ENCODE peak calls at places on chromosomes 4 and X, in ten cellular contexts. One of them, this sample, is unnamed.

GRCh38 chrX:19709812-19710518 is 177.4 kb downstream of the SH3KBP1 start:
- DNase-seq in retina: no peak
- DNase-seq in GM23338: no peak
- DNase-seq in fibroblast of the conjunctiva: peak
- DNase-seq in pancreas: no peak
- DNase-seq in Right ventricle myocardium superior: no peak
- DNase-seq in kidney epithelial cell: peak
- DNase-seq in activated CD8-positive, alpha-beta memory T cell treated with anti-CD3 and anti-CD28 coated beads, Interleukin-2, amount 50 U/mL, for 4 hours: no peak
- DNase-seq in T-cell: no peak
- DNase-seq in esophagus squamous epithelium: no peak
- DNase-seq in this sample: peak

GRCh38 chr4:6250235-6250983 is 19.2 kb upstream of the WFS1 start:
- DNase-seq in retina: peak
- DNase-seq in GM23338: peak
- DNase-seq in fibroblast of the conjunctiva: peak
- DNase-seq in pancreas: no peak
- DNase-seq in Right ventricle myocardium superior: no peak
- DNase-seq in kidney epithelial cell: no peak
- DNase-seq in activated CD8-positive, alpha-beta memory T cell treated with anti-CD3 and anti-CD28 coated beads, Interleukin-2, amount 50 U/mL, for 4 hours: no peak
- DNase-seq in T-cell: no peak
- DNase-seq in esophagus squamous epithelium: no peak
- DNase-seq in this sample: peak

GRCh38 chr4:76007089-76007559 is at the start of gene CXCL9:
- DNase-seq in retina: no peak
- DNase-seq in GM23338: no peak
- DNase-seq in fibroblast of the conjunctiva: no peak
- DNase-seq in pancreas: no peak
- DNase-seq in Right ventricle myocardium superior: no peak
- DNase-seq in kidney epithelial cell: no peak
- DNase-seq in activated CD8-positive, alpha-beta memory T cell treated with anti-CD3 and anti-CD28 coated beads, Interleukin-2, amount 50 U/mL, for 4 hours: no peak
- DNase-seq in T-cell: no peak
- DNase-seq in esophagus squamous epithelium: no peak
- DNase-seq in this sample: no peak

GRCh38 chr4:119894650-119895208 is 171.9 kb downstream of the MAD2L1 start:
- DNase-seq in retina: no peak
- DNase-seq in GM23338: no peak
- DNase-seq in fibroblast of the conjunctiva: no peak
- DNase-seq in pancreas: no peak
- DNase-seq in Right ventricle myocardium superior: no peak
- DNase-seq in kidney epithelial cell: no peak
- DNase-seq in activated CD8-positive, alpha-beta memory T cell treated with anti-CD3 and anti-CD28 coated beads, Interleukin-2, amount 50 U/mL, for 4 hours: no peak
- DNase-seq in T-cell: no peak
- DNase-seq in esophagus squamous epithelium: no peak
- DNase-seq in this sample: no peak

GRCh38 chr4:97496298-97496873 is 646.9 kb downstream of the STPG2 start:
- DNase-seq in retina: no peak
- DNase-seq in GM23338: no peak
- DNase-seq in fibroblast of the conjunctiva: no peak
- DNase-seq in pancreas: no peak
- DNase-seq in Right ventricle myocardium superior: no peak
- DNase-seq in kidney epithelial cell: no peak
- DNase-seq in activated CD8-positive, alpha-beta memory T cell treated with anti-CD3 and anti-CD28 coated beads, Interleukin-2, amount 50 U/mL, for 4 hours: no peak
- DNase-seq in T-cell: no peak
- DNase-seq in esophagus squamous epithelium: no peak
- DNase-seq in this sample: no peak

GRCh38 chrX:16678689-16679088 is 28.7 kb downstream of the S100G start:
- DNase-seq in retina: peak
- DNase-seq in GM23338: no peak
- DNase-seq in fibroblast of the conjunctiva: no peak
- DNase-seq in pancreas: no peak
- DNase-seq in Right ventricle myocardium superior: no peak
- DNase-seq in kidney epithelial cell: no peak
- DNase-seq in activated CD8-positive, alpha-beta memory T cell treated with anti-CD3 and anti-CD28 coated beads, Interleukin-2, amount 50 U/mL, for 4 hours: no peak
- DNase-seq in T-cell: no peak
- DNase-seq in esophagus squamous epithelium: no peak
- DNase-seq in this sample: no peak

GRCh38 chr4:37948542-37948941 is 11.7 kb upstream of the PTTG2 start:
- DNase-seq in retina: no peak
- DNase-seq in GM23338: no peak
- DNase-seq in fibroblast of the conjunctiva: no peak
- DNase-seq in pancreas: no peak
- DNase-seq in Right ventricle myocardium superior: no peak
- DNase-seq in kidney epithelial cell: no peak
- DNase-seq in activated CD8-positive, alpha-beta memory T cell treated with anti-CD3 and anti-CD28 coated beads, Interleukin-2, amount 50 U/mL, for 4 hours: no peak
- DNase-seq in T-cell: no peak
- DNase-seq in esophagus squamous epithelium: no peak
- DNase-seq in this sample: no peak

GRCh38 chr4:26751838-26752237 is 108.8 kb upstream of the STIM2 start:
- DNase-seq in retina: no peak
- DNase-seq in GM23338: no peak
- DNase-seq in fibroblast of the conjunctiva: no peak
- DNase-seq in pancreas: no peak
- DNase-seq in Right ventricle myocardium superior: no peak
- DNase-seq in kidney epithelial cell: no peak
- DNase-seq in activated CD8-positive, alpha-beta memory T cell treated with anti-CD3 and anti-CD28 coated beads, Interleukin-2, amount 50 U/mL, for 4 hours: no peak
- DNase-seq in T-cell: no peak
- DNase-seq in esophagus squamous epithelium: no peak
- DNase-seq in this sample: no peak

GRCh38 chr4:93829531-93830089 is 1.1 kb downstream of the ATOH1 start:
- DNase-seq in retina: no peak
- DNase-seq in GM23338: peak
- DNase-seq in fibroblast of the conjunctiva: no peak
- DNase-seq in pancreas: peak
- DNase-seq in Right ventricle myocardium superior: no peak
- DNase-seq in kidney epithelial cell: no peak
- DNase-seq in activated CD8-positive, alpha-beta memory T cell treated with anti-CD3 and anti-CD28 coated beads, Interleukin-2, amount 50 U/mL, for 4 hours: no peak
- DNase-seq in T-cell: no peak
- DNase-seq in esophagus squamous epithelium: no peak
- DNase-seq in this sample: no peak

GRCh38 chr4:95290702-95291101 is 258.1 kb downstream of the UNC5C start:
- DNase-seq in retina: no peak
- DNase-seq in GM23338: no peak
- DNase-seq in fibroblast of the conjunctiva: no peak
- DNase-seq in pancreas: no peak
- DNase-seq in Right ventricle myocardium superior: no peak
- DNase-seq in kidney epithelial cell: no peak
- DNase-seq in activated CD8-positive, alpha-beta memory T cell treated with anti-CD3 and anti-CD28 coated beads, Interleukin-2, amount 50 U/mL, for 4 hours: no peak
- DNase-seq in T-cell: no peak
- DNase-seq in esophagus squamous epithelium: no peak
- DNase-seq in this sample: no peak

GRCh38 chr4:152352645-152353116 is 183.2 kb downstream of the FBXW7 start:
- DNase-seq in retina: peak
- DNase-seq in GM23338: peak
- DNase-seq in fibroblast of the conjunctiva: peak
- DNase-seq in pancreas: peak
- DNase-seq in Right ventricle myocardium superior: peak
- DNase-seq in kidney epithelial cell: peak
- DNase-seq in activated CD8-positive, alpha-beta memory T cell treated with anti-CD3 and anti-CD28 coated beads, Interleukin-2, amount 50 U/mL, for 4 hours: peak
- DNase-seq in T-cell: peak
- DNase-seq in esophagus squamous epithelium: no peak
- DNase-seq in this sample: peak

GRCh38 chrX:45323387-45323786 is 122.7 kb upstream of the DIPK2B start:
- DNase-seq in retina: no peak
- DNase-seq in GM23338: no peak
- DNase-seq in fibroblast of the conjunctiva: no peak
- DNase-seq in pancreas: no peak
- DNase-seq in Right ventricle myocardium superior: no peak
- DNase-seq in kidney epithelial cell: no peak
- DNase-seq in activated CD8-positive, alpha-beta memory T cell treated with anti-CD3 and anti-CD28 coated beads, Interleukin-2, amount 50 U/mL, for 4 hours: no peak
- DNase-seq in T-cell: no peak
- DNase-seq in esophagus squamous epithelium: no peak
- DNase-seq in this sample: no peak

GRCh38 chr4:84389406-84389805 is 109.7 kb downstream of the NKX6-1 start:
- DNase-seq in retina: no peak
- DNase-seq in GM23338: no peak
- DNase-seq in fibroblast of the conjunctiva: no peak
- DNase-seq in pancreas: no peak
- DNase-seq in Right ventricle myocardium superior: no peak
- DNase-seq in kidney epithelial cell: no peak
- DNase-seq in activated CD8-positive, alpha-beta memory T cell treated with anti-CD3 and anti-CD28 coated beads, Interleukin-2, amount 50 U/mL, for 4 hours: no peak
- DNase-seq in T-cell: no peak
- DNase-seq in esophagus squamous epithelium: no peak
- DNase-seq in this sample: no peak

GRCh38 chr4:162406637-162407370 is 243.0 kb upstream of the FSTL5 start:
- DNase-seq in retina: no peak
- DNase-seq in GM23338: no peak
- DNase-seq in fibroblast of the conjunctiva: no peak
- DNase-seq in pancreas: no peak
- DNase-seq in Right ventricle myocardium superior: no peak
- DNase-seq in kidney epithelial cell: no peak
- DNase-seq in activated CD8-positive, alpha-beta memory T cell treated with anti-CD3 and anti-CD28 coated beads, Interleukin-2, amount 50 U/mL, for 4 hours: no peak
- DNase-seq in T-cell: no peak
- DNase-seq in esophagus squamous epithelium: no peak
- DNase-seq in this sample: no peak

GRCh38 chrX:111490683-111491082 is 20.8 kb upstream of the SERTM2 start:
- DNase-seq in retina: no peak
- DNase-seq in GM23338: no peak
- DNase-seq in fibroblast of the conjunctiva: no peak
- DNase-seq in pancreas: no peak
- DNase-seq in Right ventricle myocardium superior: no peak
- DNase-seq in kidney epithelial cell: no peak
- DNase-seq in activated CD8-positive, alpha-beta memory T cell treated with anti-CD3 and anti-CD28 coated beads, Interleukin-2, amount 50 U/mL, for 4 hours: no peak
- DNase-seq in T-cell: no peak
- DNase-seq in esophagus squamous epithelium: no peak
- DNase-seq in this sample: no peak

GRCh38 chrX:65933085-65933589 is 106.7 kb downstream of the VSIG4 start:
- DNase-seq in retina: no peak
- DNase-seq in GM23338: no peak
- DNase-seq in fibroblast of the conjunctiva: no peak
- DNase-seq in pancreas: no peak
- DNase-seq in Right ventricle myocardium superior: no peak
- DNase-seq in kidney epithelial cell: no peak
- DNase-seq in activated CD8-positive, alpha-beta memory T cell treated with anti-CD3 and anti-CD28 coated beads, Interleukin-2, amount 50 U/mL, for 4 hours: no peak
- DNase-seq in T-cell: no peak
- DNase-seq in esophagus squamous epithelium: no peak
- DNase-seq in this sample: no peak

This sample was measured in amniotic stem cell.